ENCODE peak calls at places on chromosomes 12 and 14, in ten cellular contexts. S is anterior cingulate cortex, C is astrocyte of the hippocampus, B is ELF-1, W is T-helper 1 cell, F is COLO829, I is RPMI8226, N is progenitor cell of endocrine pancreas, G is dermis microvascular lymphatic vessel endothelial cell, M is LoVo. Y is an unnamed sample.

GRCh38 chr14:74963178-74963704 is 7.8 kb upstream of the PGF start:
- DNase-seq in G (no peak), B (no peak), S (no peak), I (no peak), C (no peak), N (no peak), M (no peak), W (no peak), F (no peak), Y (no peak)

GRCh38 chr12:68374315-68374982 is 42.3 kb upstream of the MDM1 start:
- DNase-seq in N (no peak), B (no peak), W (peak; percentile 32), M (no peak), C (no peak), G (no peak), S (no peak), F (no peak), I (peak; percentile 37), Y (peak; percentile 98)

GRCh38 chr14:24102357-24103048 is 8.4 kb downstream of the PCK2 start:
- DNase-seq in C (no peak), M (no peak), F (no peak), B (no peak), N (no peak), I (no peak), S (no peak), W (no peak), G (no peak), Y (no peak)

GRCh38 chr12:68001486-68002466 is 12.5 kb downstream of the IFNG-AS1 start:
- DNase-seq in M (peak; percentile 16), W (no peak), I (no peak), N (no peak), B (no peak), C (peak; percentile 7), S (no peak), F (peak; percentile 11), G (no peak), Y (no peak)

GRCh38 chr12:123488539-123489230 is 30.7 kb downstream of the SNRNP35 start:
- DNase-seq in N (no peak), W (no peak), B (peak; percentile 67), C (no peak), S (no peak), F (no peak), I (no peak), M (no peak), G (no peak), Y (no peak)

GRCh38 chr14:86464386-86464785 is 934.4 kb downstream of the FLRT2 start:
- DNase-seq in I (no peak), N (no peak), B (no peak), M (no peak), C (no peak), G (no peak), F (no peak), W (no peak), S (no peak), Y (no peak)

GRCh38 chr14:85487215-85487614 is 42.7 kb upstream of the FLRT2 start:
- DNase-seq in N (no peak), I (no peak), W (no peak), B (no peak), C (no peak), M (no peak), S (no peak), F (no peak), G (no peak), Y (no peak)

GRCh38 chr14:61607570-61608244 is 87.6 kb upstream of the HIF1A start:
- DNase-seq in S (no peak), N (no peak), M (no peak), W (no peak), G (no peak), F (no peak), C (no peak), I (no peak), B (peak; percentile 77), Y (no peak)

GRCh38 chr14:45177081-45177480 is 41.4 kb downstream of the FANCM start:
- DNase-seq in C (no peak), F (no peak), B (no peak), I (no peak), W (no peak), M (no peak), G (no peak), S (no peak), N (no peak), Y (no peak)

GRCh38 chr12:52691076-52691764 is 11.0 kb upstream of the KRT1 start:
- DNase-seq in I (peak; percentile 22), M (no peak), W (peak; percentile 53), N (no peak), F (no peak), S (no peak), B (no peak), C (peak; percentile 9), G (no peak), Y (peak; percentile 38)

GRCh38 chr14:102592969-102593840 is 756 bp downstream of the RCOR1 start:
- DNase-seq in B (peak; percentile 46), C (peak; percentile 73), I (peak; percentile 55), F (no peak), N (peak; percentile 52), M (peak; percentile 38), G (peak; percentile 56), W (peak; percentile 59), S (no peak), Y (peak; percentile 37)

GRCh38 chr12:115468087-115468510 is 784.1 kb upstream of the TBX3 start:
- DNase-seq in N (no peak), W (no peak), I (no peak), S (no peak), B (peak; percentile 54), G (no peak), F (peak; percentile 19), M (peak; percentile 76), C (peak; percentile 44), Y (peak; percentile 6)

GRCh38 chr14:105292810-105293711 is 7.7 kb downstream of the BRF1 start:
- DNase-seq in M (no peak), W (no peak), I (no peak), S (no peak), F (no peak), N (no peak), C (no peak), B (no peak), G (peak; percentile 76), Y (no peak)

GRCh38 chr12:107632246-107632645 is 53.4 kb upstream of the PWP1 start:
- DNase-seq in W (no peak), F (no peak), G (no peak), N (no peak), S (no peak), C (no peak), B (no peak), I (no peak), M (no peak), Y (no peak)

GRCh38 chr14:89507521-89507920 is 90.5 kb upstream of the FOXN3 start:
- DNase-seq in I (no peak), S (no peak), W (no peak), F (peak; percentile 42), C (peak; percentile 69), N (no peak), B (no peak), G (peak; percentile 70), M (peak; percentile 14), Y (no peak)